ENCODE peak calls at places on chromosomes 11 and 22, in ten cellular contexts. One of them, this sample, is unnamed.

GRCh38 chr11:23095650-23096049 is 235.4 kb upstream of the CCDC179 start:
- DNase-seq in fibroblast of lung: no peak
- DNase-seq in kidney: no peak
- DNase-seq in iPS DF 6.9: no peak
- DNase-seq in OCI-LY7: no peak
- DNase-seq in CD8-positive, alpha-beta memory T cell: no peak
- DNase-seq in adrenal gland: no peak
- DNase-seq in prostate gland: no peak
- DNase-seq in HL-60: no peak
- DNase-seq in stomach: no peak
- DNase-seq in this sample: no peak

GRCh38 chr22:49659281-49659923 is 168.3 kb downstream of the BRD1 start:
- DNase-seq in fibroblast of lung: no peak
- DNase-seq in kidney: peak; percentile 55
- DNase-seq in iPS DF 6.9: no peak
- DNase-seq in OCI-LY7: no peak
- DNase-seq in CD8-positive, alpha-beta memory T cell: no peak
- DNase-seq in adrenal gland: no peak
- DNase-seq in prostate gland: no peak
- DNase-seq in HL-60: no peak
- DNase-seq in stomach: no peak
- DNase-seq in this sample: no peak

GRCh38 chr11:47467372-47467771 is 18.4 kb upstream of the RAPSN start:
- DNase-seq in fibroblast of lung: no peak
- DNase-seq in kidney: peak; percentile 39
- DNase-seq in iPS DF 6.9: no peak
- DNase-seq in OCI-LY7: no peak
- DNase-seq in CD8-positive, alpha-beta memory T cell: no peak
- DNase-seq in adrenal gland: no peak
- DNase-seq in prostate gland: peak; percentile 20
- DNase-seq in HL-60: no peak
- DNase-seq in stomach: peak; percentile 54
- DNase-seq in this sample: no peak

GRCh38 chr22:38311331-38311635 is 6.0 kb downstream of the CSNK1E start:
- DNase-seq in fibroblast of lung: no peak
- DNase-seq in kidney: no peak
- DNase-seq in iPS DF 6.9: no peak
- DNase-seq in OCI-LY7: peak; percentile 56
- DNase-seq in CD8-positive, alpha-beta memory T cell: no peak
- DNase-seq in adrenal gland: no peak
- DNase-seq in prostate gland: no peak
- DNase-seq in HL-60: no peak
- DNase-seq in stomach: no peak
- DNase-seq in this sample: no peak

GRCh38 chr11:130859896-130860295 is 56.4 kb downstream of the SNX19 start:
- DNase-seq in fibroblast of lung: no peak
- DNase-seq in kidney: no peak
- DNase-seq in iPS DF 6.9: no peak
- DNase-seq in OCI-LY7: no peak
- DNase-seq in CD8-positive, alpha-beta memory T cell: no peak
- DNase-seq in adrenal gland: no peak
- DNase-seq in prostate gland: no peak
- DNase-seq in HL-60: no peak
- DNase-seq in stomach: no peak
- DNase-seq in this sample: no peak

GRCh38 chr22:23080542-23081290 is 10.4 kb downstream of the GNAZ start:
- DNase-seq in fibroblast of lung: no peak
- DNase-seq in kidney: no peak
- DNase-seq in iPS DF 6.9: no peak
- DNase-seq in OCI-LY7: no peak
- DNase-seq in CD8-positive, alpha-beta memory T cell: no peak
- DNase-seq in adrenal gland: no peak
- DNase-seq in prostate gland: no peak
- DNase-seq in HL-60: no peak
- DNase-seq in stomach: no peak
- DNase-seq in this sample: no peak

GRCh38 chr11:33258631-33259184 is 1.5 kb downstream of the HIPK3 start:
- DNase-seq in fibroblast of lung: peak; percentile 67
- DNase-seq in kidney: no peak
- DNase-seq in iPS DF 6.9: no peak
- DNase-seq in OCI-LY7: peak; percentile 61
- DNase-seq in CD8-positive, alpha-beta memory T cell: no peak
- DNase-seq in adrenal gland: no peak
- DNase-seq in prostate gland: peak; percentile 53
- DNase-seq in HL-60: no peak
- DNase-seq in stomach: no peak
- DNase-seq in this sample: no peak

GRCh38 chr11:131584694-131585592 is 214.5 kb downstream of the NTM start:
- DNase-seq in fibroblast of lung: no peak
- DNase-seq in kidney: no peak
- DNase-seq in iPS DF 6.9: peak; percentile 35
- DNase-seq in OCI-LY7: peak; percentile 4
- DNase-seq in CD8-positive, alpha-beta memory T cell: no peak
- DNase-seq in adrenal gland: no peak
- DNase-seq in prostate gland: no peak
- DNase-seq in HL-60: no peak
- DNase-seq in stomach: no peak
- DNase-seq in this sample: no peak

GRCh38 chr11:83035070-83035854 is 36.4 kb downstream of the RAB30 start:
- DNase-seq in fibroblast of lung: peak; percentile 20
- DNase-seq in kidney: no peak
- DNase-seq in iPS DF 6.9: no peak
- DNase-seq in OCI-LY7: peak; percentile 81
- DNase-seq in CD8-positive, alpha-beta memory T cell: no peak
- DNase-seq in adrenal gland: no peak
- DNase-seq in prostate gland: no peak
- DNase-seq in HL-60: no peak
- DNase-seq in stomach: no peak
- DNase-seq in this sample: no peak

GRCh38 chr11:19428206-19429001 is 187.7 kb upstream of the E2F8 start:
- DNase-seq in fibroblast of lung: no peak
- DNase-seq in kidney: no peak
- DNase-seq in iPS DF 6.9: no peak
- DNase-seq in OCI-LY7: no peak
- DNase-seq in CD8-positive, alpha-beta memory T cell: no peak
- DNase-seq in adrenal gland: no peak
- DNase-seq in prostate gland: no peak
- DNase-seq in HL-60: no peak
- DNase-seq in stomach: no peak
- DNase-seq in this sample: no peak

GRCh38 chr22:49090061-49090852 is 737.4 kb downstream of the BRD1 start:
- DNase-seq in fibroblast of lung: no peak
- DNase-seq in kidney: peak; percentile 53
- DNase-seq in iPS DF 6.9: no peak
- DNase-seq in OCI-LY7: no peak
- DNase-seq in CD8-positive, alpha-beta memory T cell: peak; percentile 23
- DNase-seq in adrenal gland: no peak
- DNase-seq in prostate gland: no peak
- DNase-seq in HL-60: no peak
- DNase-seq in stomach: no peak
- DNase-seq in this sample: no peak

GRCh38 chr22:24284747-24285203 is 14.1 kb downstream of the SPECC1L start:
- DNase-seq in fibroblast of lung: peak; percentile 36
- DNase-seq in kidney: no peak
- DNase-seq in iPS DF 6.9: no peak
- DNase-seq in OCI-LY7: no peak
- DNase-seq in CD8-positive, alpha-beta memory T cell: no peak
- DNase-seq in adrenal gland: no peak
- DNase-seq in prostate gland: no peak
- DNase-seq in HL-60: no peak
- DNase-seq in stomach: no peak
- DNase-seq in this sample: no peak

GRCh38 chr11:23570828-23571227 is 710.6 kb upstream of the CCDC179 start:
- DNase-seq in fibroblast of lung: peak; percentile 61
- DNase-seq in kidney: no peak
- DNase-seq in iPS DF 6.9: no peak
- DNase-seq in OCI-LY7: no peak
- DNase-seq in CD8-positive, alpha-beta memory T cell: no peak
- DNase-seq in adrenal gland: no peak
- DNase-seq in prostate gland: no peak
- DNase-seq in HL-60: no peak
- DNase-seq in stomach: no peak
- DNase-seq in this sample: no peak

GRCh38 chr11:20127671-20128527 is 32.4 kb downstream of the DBX1 start:
- DNase-seq in fibroblast of lung: peak; percentile 57
- DNase-seq in kidney: peak; percentile 87
- DNase-seq in iPS DF 6.9: no peak
- DNase-seq in OCI-LY7: peak; percentile 62
- DNase-seq in CD8-positive, alpha-beta memory T cell: peak; percentile 79
- DNase-seq in adrenal gland: peak; percentile 68
- DNase-seq in prostate gland: peak; percentile 57
- DNase-seq in HL-60: peak; percentile 12
- DNase-seq in stomach: peak; percentile 81
- DNase-seq in this sample: peak; percentile 35

GRCh38 chr11:66467034-66467659 is 442 bp downstream of the PELI3 start:
- DNase-seq in fibroblast of lung: peak; percentile 27
- DNase-seq in kidney: peak; percentile 81
- DNase-seq in iPS DF 6.9: no peak
- DNase-seq in OCI-LY7: no peak
- DNase-seq in CD8-positive, alpha-beta memory T cell: no peak
- DNase-seq in adrenal gland: no peak
- DNase-seq in prostate gland: no peak
- DNase-seq in HL-60: no peak
- DNase-seq in stomach: peak; percentile 48
- DNase-seq in this sample: no peak

GRCh38 chr11:85784480-85784879 is 26.5 kb downstream of the SYTL2 start:
- DNase-seq in fibroblast of lung: no peak
- DNase-seq in kidney: no peak
- DNase-seq in iPS DF 6.9: no peak
- DNase-seq in OCI-LY7: no peak
- DNase-seq in CD8-positive, alpha-beta memory T cell: no peak
- DNase-seq in adrenal gland: no peak
- DNase-seq in prostate gland: no peak
- DNase-seq in HL-60: no peak
- DNase-seq in stomach: no peak
- DNase-seq in this sample: no peak
- H3K27ac ChIP-seq in fibroblast of lung: no peak overlapping the region
- H3K27ac ChIP-seq in kidney: no peak overlapping the region
- H3K27ac ChIP-seq in iPS DF 6.9: no peak overlapping the region
- H3K27ac ChIP-seq in OCI-LY7: no peak overlapping the region
- H3K27ac ChIP-seq in CD8-positive, alpha-beta memory T cell: no peak overlapping the region
- H3K27ac ChIP-seq in adrenal gland: no peak overlapping the region
- H3K27ac ChIP-seq in prostate gland: no peak overlapping the region
- H3K27ac ChIP-seq in HL-60: no peak overlapping the region
- H3K27ac ChIP-seq in stomach: no peak overlapping the region
- H3K27ac ChIP-seq in this sample: no peak overlapping the region

DNA sequence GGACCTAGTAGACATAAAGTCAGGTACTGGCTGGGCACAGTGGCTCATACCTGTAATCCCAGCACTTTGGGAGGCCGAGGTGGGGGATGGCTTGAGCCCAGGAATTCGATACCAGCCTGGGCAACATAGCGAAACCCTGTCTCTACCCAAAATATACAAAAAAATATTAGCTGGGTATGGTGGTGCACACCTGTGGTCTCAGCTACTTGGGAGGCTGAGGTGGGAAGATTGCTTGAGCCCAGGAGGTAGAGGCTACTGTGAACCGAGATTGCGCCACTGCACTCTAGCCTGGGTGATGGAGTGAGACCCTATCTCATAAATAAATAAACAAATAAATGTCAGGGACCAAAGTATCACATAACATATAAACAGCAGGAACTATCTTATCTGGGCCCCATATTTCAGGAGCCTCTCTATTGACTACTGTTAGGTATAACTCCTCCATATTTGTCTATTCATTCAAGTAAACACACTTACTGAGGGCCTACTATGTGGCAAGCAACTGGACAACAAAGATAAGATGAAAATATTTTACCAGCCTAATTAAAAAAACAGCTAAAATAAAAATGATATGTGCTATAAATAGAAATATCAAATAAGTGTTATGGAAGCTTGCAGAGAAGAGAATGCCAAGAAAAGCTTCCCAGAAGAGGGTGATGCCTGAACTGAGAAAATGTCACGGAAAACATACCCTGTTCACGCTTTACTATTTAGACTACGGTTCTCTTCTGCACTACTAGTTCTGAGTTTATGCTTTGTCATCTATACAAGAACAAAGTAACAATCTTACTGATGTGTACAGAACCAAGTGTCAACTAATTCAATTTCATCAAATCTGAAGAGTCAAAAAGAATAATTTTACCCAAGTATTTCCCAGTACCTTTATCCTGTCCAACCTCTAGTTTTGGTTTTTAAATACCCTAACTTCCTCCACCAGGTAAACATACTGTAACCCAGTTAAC is 1.9 kb downstream of the NUP98 start:
- DNase-seq in fibroblast of lung: no peak
- DNase-seq in kidney: no peak
- DNase-seq in iPS DF 6.9: no peak
- DNase-seq in OCI-LY7: no peak
- DNase-seq in CD8-positive, alpha-beta memory T cell: no peak
- DNase-seq in adrenal gland: no peak
- DNase-seq in prostate gland: no peak
- DNase-seq in HL-60: no peak
- DNase-seq in stomach: no peak
- DNase-seq in this sample: no peak
- H3K4me3 ChIP-seq in fibroblast of lung: peak overlapping the region; percentile 98
- H3K4me3 ChIP-seq in kidney: peak overlapping the region; percentile 98
- H3K4me3 ChIP-seq in iPS DF 6.9: no peak overlapping the region
- H3K4me3 ChIP-seq in OCI-LY7: peak overlapping the region; percentile 93
- H3K4me3 ChIP-seq in CD8-positive, alpha-beta memory T cell: peak overlapping the region; percentile 97
- H3K4me3 ChIP-seq in adrenal gland: no peak overlapping the region
- H3K4me3 ChIP-seq in prostate gland: no peak overlapping the region
- H3K4me3 ChIP-seq in HL-60: no peak overlapping the region
- H3K4me3 ChIP-seq in stomach: peak overlapping the region; percentile 84
- H3K4me3 ChIP-seq in this sample: peak overlapping the region; percentile 95

DNA sequence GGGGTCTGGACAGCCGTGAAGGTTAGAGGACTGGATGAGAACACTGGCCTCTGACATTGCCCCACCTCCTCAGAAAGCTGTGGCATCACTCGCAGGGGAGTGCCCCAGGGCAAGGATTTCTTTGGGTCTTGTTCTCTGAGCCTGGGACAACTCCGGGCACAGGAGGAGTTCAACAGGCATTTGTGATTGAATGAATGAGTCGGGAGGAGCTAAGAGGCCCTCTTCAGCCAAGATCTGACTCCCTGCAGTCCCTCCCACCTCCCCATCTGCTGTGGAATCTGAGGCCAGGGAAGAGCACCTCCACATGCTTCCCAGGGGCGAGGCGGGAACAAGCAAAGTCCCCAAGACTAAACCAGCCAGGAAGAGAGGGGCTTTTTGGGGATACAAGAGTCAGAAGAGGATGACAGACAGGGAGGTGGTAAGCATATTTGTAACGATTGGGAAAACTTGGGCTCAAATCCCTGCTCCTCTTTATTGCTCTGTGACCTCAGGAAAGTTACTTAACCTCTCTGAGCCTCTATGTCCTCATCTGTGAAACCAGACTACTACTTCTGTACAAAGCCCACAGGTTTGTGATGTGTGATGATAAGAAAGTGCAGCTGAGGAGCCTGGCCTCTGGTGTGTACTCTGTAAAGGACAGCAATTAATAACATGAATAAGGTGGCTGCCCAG is 6.4 kb downstream of the TP53I11 start:
- DNase-seq in fibroblast of lung: no peak
- DNase-seq in kidney: no peak
- DNase-seq in iPS DF 6.9: no peak
- DNase-seq in OCI-LY7: no peak
- DNase-seq in CD8-positive, alpha-beta memory T cell: no peak
- DNase-seq in adrenal gland: no peak
- DNase-seq in prostate gland: no peak
- DNase-seq in HL-60: no peak
- DNase-seq in stomach: no peak
- DNase-seq in this sample: no peak
- H3K27ac ChIP-seq in fibroblast of lung: no peak overlapping the region
- H3K27ac ChIP-seq in kidney: no peak overlapping the region
- H3K27ac ChIP-seq in iPS DF 6.9: no peak overlapping the region
- H3K27ac ChIP-seq in OCI-LY7: no peak overlapping the region
- H3K27ac ChIP-seq in CD8-positive, alpha-beta memory T cell: no peak overlapping the region
- H3K27ac ChIP-seq in adrenal gland: no peak overlapping the region
- H3K27ac ChIP-seq in prostate gland: no peak overlapping the region
- H3K27ac ChIP-seq in HL-60: no peak overlapping the region
- H3K27ac ChIP-seq in stomach: no peak overlapping the region
- H3K27ac ChIP-seq in this sample: no peak overlapping the region

GRCh38 chr11:125146232-125146631 is 18.3 kb upstream of the PKNOX2 start:
- DNase-seq in fibroblast of lung: no peak
- DNase-seq in kidney: no peak
- DNase-seq in iPS DF 6.9: no peak
- DNase-seq in OCI-LY7: no peak
- DNase-seq in CD8-positive, alpha-beta memory T cell: no peak
- DNase-seq in adrenal gland: no peak
- DNase-seq in prostate gland: no peak
- DNase-seq in HL-60: no peak
- DNase-seq in stomach: no peak
- DNase-seq in this sample: no peak
- H3K4me3 ChIP-seq in fibroblast of lung: no peak overlapping the region
- H3K4me3 ChIP-seq in kidney: no peak overlapping the region
- H3K4me3 ChIP-seq in iPS DF 6.9: no peak overlapping the region
- H3K4me3 ChIP-seq in OCI-LY7: no peak overlapping the region
- H3K4me3 ChIP-seq in CD8-positive, alpha-beta memory T cell: no peak overlapping the region
- H3K4me3 ChIP-seq in adrenal gland: no peak overlapping the region
- H3K4me3 ChIP-seq in prostate gland: no peak overlapping the region
- H3K4me3 ChIP-seq in HL-60: no peak overlapping the region
- H3K4me3 ChIP-seq in stomach: no peak overlapping the region
- H3K4me3 ChIP-seq in this sample: no peak overlapping the region